ENCODE peak calls at places on chromosome 15, in four cellular contexts. D is A549; X is activated naive CD4-positive, alpha-beta T cell treated with anti-CD3 and anti-CD28 coated beads, Interleukin-2, amount 10 ng/mL, durations not matched to agents 7 days and 5 days; Q is iPS-NIHi11. R is an unnamed sample.

GRCh38 chr15:52011711-52012144 is 7.3 kb upstream of the MAPK6 start:
- DNase-seq in D (no peak), X (no peak), Q (no peak), R (no peak)

GRCh38 chr15:51336011-51336410 is 2.4 kb downstream of the CYP19A1 start:
- DNase-seq in D (no peak), X (no peak), Q (no peak), R (no peak)

GRCh38 chr15:36905908-36906307 is 194.4 kb downstream of the MEIS2 start:
- DNase-seq in D (no peak), X (no peak), Q (no peak), R (no peak)

GRCh38 chr15:58473720-58474119 is 41.9 kb downstream of the LIPC start:
- DNase-seq in D (peak), X (no peak), Q (no peak), R (no peak)

GRCh38 chr15:88714782-88715372 is 76.1 kb downstream of the ISG20 start:
- DNase-seq in D (no peak), X (no peak), Q (no peak), R (no peak)

GRCh38 chr15:92907880-92908279 is 7.8 kb downstream of the CHD2 start:
- DNase-seq in D (peak), X (no peak), Q (no peak), R (no peak)

GRCh38 chr15:83206971-83207621 is 527 bp downstream of the HDGFL3 start:
- DNase-seq in D (peak), X (peak), Q (peak), R (peak)

GRCh38 chr15:39704235-39704634 is 78.4 kb downstream of the FSIP1 start:
- DNase-seq in D (no peak), X (no peak), Q (no peak), R (no peak)

GRCh38 chr15:67251318-67251717 is 3.1 kb downstream of the AAGAB start:
- DNase-seq in D (no peak), X (no peak), Q (no peak), R (no peak)

GRCh38 chr15:55799287-55800212 is 56.6 kb upstream of the PRTG start:
- DNase-seq in D (peak), X (peak), Q (peak), R (no peak)

GRCh38 chr15:65917407-65917756 is 48.1 kb downstream of the RAB11A start:
- DNase-seq in D (no peak), X (no peak), Q (no peak), R (no peak)

GRCh38 chr15:72532991-72533601 is 59.0 kb downstream of the ARIH1 start:
- DNase-seq in D (peak), X (peak), Q (no peak), R (no peak)

GRCh38 chr15:29377141-29377540 is 107.5 kb upstream of the NSMCE3 start:
- DNase-seq in D (no peak), X (no peak), Q (no peak), R (no peak)

GRCh38 chr15:25176616-25176923 is 221.8 kb downstream of the SNRPN start:
- DNase-seq in D (no peak), X (peak), Q (no peak), R (peak)

GRCh38 chr15:74982183-74982582 is 13.2 kb upstream of the SCAMP5 start:
- DNase-seq in D (no peak), X (no peak), Q (no peak), R (no peak)

GRCh38 chr15:99564221-99565030 is 1.4 kb upstream of the MEF2A start:
- DNase-seq in D (no peak), X (no peak), Q (peak), R (no peak)

GRCh38 chr15:25709437-25710159 is 153.5 kb downstream of the ATP10A start:
- DNase-seq in D (no peak), X (no peak), Q (no peak), R (no peak)

GRCh38 chr15:68379759-68380290 is 52.1 kb downstream of the ITGA11 start:
- DNase-seq in D (no peak), X (peak), Q (no peak), R (no peak)

GRCh38 chr15:84082739-84083138 is 152.8 kb upstream of the GOLGA6L4 start:
- DNase-seq in D (no peak), X (no peak), Q (peak), R (no peak)

GRCh38 chr15:25802285-25802830 is 60.8 kb downstream of the ATP10A start:
- DNase-seq in D (no peak), X (no peak), Q (no peak), R (no peak)

GRCh38 chr15:99268431-99268830 is 17.1 kb downstream of the LRRC28 start:
- DNase-seq in D (no peak), X (no peak), Q (no peak), R (no peak)

GRCh38 chr15:85282504-85283115 is 97.8 kb upstream of the AKAP13 start:
- DNase-seq in D (no peak), X (no peak), Q (no peak), R (no peak)

GRCh38 chr15:65044724-65045481 is at the start of gene SLC51B:
- DNase-seq in D (peak), X (no peak), Q (no peak), R (no peak)

GRCh38 chr15:20340931-20341661 is 200.5 kb downstream of the GOLGA6L6 start:
- DNase-seq in D (peak), X (peak), Q (peak), R (peak)

GRCh38 chr15:88132499-88132898 is 124.0 kb downstream of the NTRK3 start:
- DNase-seq in D (no peak), X (no peak), Q (no peak), R (no peak)

GRCh38 chr15:69300129-69300588 is 1.4 kb downstream of the PAQR5 start:
- DNase-seq in D (peak), X (no peak), Q (peak), R (no peak)

GRCh38 chr15:37888356-37888755 is 46.1 kb upstream of the TMCO5A start:
- DNase-seq in D (no peak), X (no peak), Q (no peak), R (no peak)

GRCh38 chr15:68186671-68187397 is 18.3 kb downstream of the CALML4 start:
- DNase-seq in D (no peak), X (no peak), Q (no peak), R (no peak)

GRCh38 chr15:39960411-39960810 is 26.5 kb downstream of the EIF2AK4 start:
- DNase-seq in D (no peak), X (no peak), Q (no peak), R (no peak)

GRCh38 chr15:93235926-93236781 is 147.1 kb upstream of the RGMA start:
- DNase-seq in D (peak), X (no peak), Q (no peak), R (no peak)

GRCh38 chr15:29778382-29778781 is 43.9 kb downstream of the TJP1 start:
- DNase-seq in D (no peak), X (no peak), Q (no peak), R (no peak)

GRCh38 chr15:99635794-99636193 is 70.0 kb downstream of the MEF2A start:
- DNase-seq in D (no peak), X (no peak), Q (no peak), R (no peak)

GRCh38 chr15:50881121-50882048 is 27.1 kb upstream of the AP4E1 start:
- DNase-seq in D (no peak), X (no peak), Q (no peak), R (no peak)

GRCh38 chr15:27492021-27492621 is 521.1 kb downstream of the GABRG3 start:
- DNase-seq in D (no peak), X (no peak), Q (no peak), R (no peak)

GRCh38 chr15:67501836-67502461 is 19.0 kb upstream of the C15orf61 start:
- DNase-seq in D (no peak), X (no peak), Q (no peak), R (no peak)

GRCh38 chr15:65535192-65535591 is 4.9 kb downstream of the HACD3 start:
- DNase-seq in D (no peak), X (no peak), Q (no peak), R (no peak)

GRCh38 chr15:94056314-94056713 is 175.0 kb upstream of the MCTP2 start:
- DNase-seq in D (no peak), X (no peak), Q (no peak), R (no peak)

R was measured in activated CD4-positive, alpha-beta memory T cell treated with anti-CD3 and anti-CD28 coated beads, Interleukin-2, amount 10 ng/mL, durations not matched to agents 7 days and 5 days.